ENCODE peak calls at places on chromosomes 12 and 14, in four cellular contexts. D, H, J and F are unnamed samples.
A peak's percentile ranks its signal among the peaks of the same experiment; 100 is the strongest.

GRCh38 chr14:23550827-23551265 is 719 bp downstream of the ZFHX2 start:
- DNase-seq in D (no peak), H (peak; percentile 15), J (no peak), F (peak; percentile 46)

GRCh38 chr12:114777052-114777451 is 93.1 kb upstream of the TBX3 start:
- DNase-seq in D (no peak), H (peak; percentile 24), J (no peak), F (no peak)

GRCh38 chr12:113515082-113515856 is 43.6 kb upstream of the LHX5 start:
- DNase-seq in D (no peak), H (no peak), J (no peak), F (no peak)

GRCh38 chr14:75978249-75978731 is 3.5 kb downstream of the TGFB3 start:
- DNase-seq in D (peak; percentile 38), H (no peak), J (no peak), F (no peak)

GRCh38 chr12:18139989-18140596 is 50.1 kb upstream of the RERGL start:
- DNase-seq in D (no peak), H (peak; percentile 60), J (no peak), F (no peak)

GRCh38 chr12:51377099-51377984 is 13.9 kb downstream of the GALNT6 start:
- DNase-seq in D (no peak), H (peak; percentile 51), J (no peak), F (no peak)

GRCh38 chr12:113932411-113933196 is 33.5 kb downstream of the RBM19 start:
- DNase-seq in D (no peak), H (peak; percentile 76), J (no peak), F (no peak)

GRCh38 chr12:98592825-98593322 is 612 bp upstream of the SLC25A3 start:
- DNase-seq in D (no peak), H (no peak), J (no peak), F (no peak)

GRCh38 chr12:42789808-42790760 is 200.5 kb upstream of the PRICKLE1 start:
- DNase-seq in D (no peak), H (peak; percentile 75), J (no peak), F (no peak)

GRCh38 chr14:60734465-60735242 is at the start of gene MNAT1:
- DNase-seq in D (peak; percentile 78), H (peak; percentile 91), J (peak; percentile 64), F (peak; percentile 76)

GRCh38 chr12:123267335-123267920 is 4.2 kb downstream of the CDK2AP1 start:
- DNase-seq in D (no peak), H (no peak), J (no peak), F (no peak)

GRCh38 chr14:74506408-74506807 is 12.8 kb downstream of the ISCA2 start:
- DNase-seq in D (no peak), H (no peak), J (no peak), F (no peak)

GRCh38 chr14:60087664-60088063 is 4.1 kb upstream of the PCNX4 start:
- DNase-seq in D (no peak), H (no peak), J (no peak), F (no peak)

GRCh38 chr12:122081697-122082221 is 3.2 kb downstream of the MLXIP start:
- DNase-seq in D (no peak), H (peak; percentile 92), J (no peak), F (peak; percentile 69)

GRCh38 chr14:33979613-33980276 is 28.9 kb upstream of the EGLN3 start:
- DNase-seq in D (no peak), H (no peak), J (no peak), F (no peak)

GRCh38 chr12:25023808-25024207 is 74.9 kb upstream of the BCAT1 start:
- DNase-seq in D (no peak), H (no peak), J (no peak), F (no peak)

GRCh38 chr14:57029620-57030253 is 219.5 kb upstream of the OTX2 start:
- DNase-seq in D (no peak), H (no peak), J (no peak), F (no peak)

GRCh38 chr12:102480401-102480800 is at the start of gene IGF1:
- DNase-seq in D (no peak), H (peak; percentile 82), J (no peak), F (no peak)

GRCh38 chr14:61531741-61532505 is 163.4 kb upstream of the HIF1A start:
- DNase-seq in D (peak; percentile 57), H (no peak), J (no peak), F (no peak)

GRCh38 chr14:96205994-96206392 is 1.4 kb downstream of the BDKRB2 start:
- DNase-seq in D (no peak), H (no peak), J (no peak), F (no peak)

GRCh38 chr14:92556863-92557543 is 43.4 kb downstream of the RIN3 start:
- DNase-seq in D (no peak), H (no peak), J (no peak), F (no peak)

GRCh38 chr12:10618338-10618987 is 5.1 kb upstream of the MAGOHB start:
- DNase-seq in D (no peak), H (peak; percentile 35), J (peak; percentile 74), F (no peak)

GRCh38 chr12:1517734-1518485 is 76.5 kb downstream of the FBXL14 start:
- DNase-seq in D (no peak), H (no peak), J (no peak), F (no peak)

GRCh38 chr12:70052931-70053497 is 190.2 kb upstream of the CNOT2 start:
- DNase-seq in D (peak; percentile 42), H (peak; percentile 94), J (no peak), F (peak; percentile 13)

GRCh38 chr12:62919827-62920226 is 15.1 kb downstream of the PPM1H start:
- DNase-seq in D (peak; percentile 35), H (peak; percentile 18), J (no peak), F (no peak)

GRCh38 chr12:69553626-69554248 is 31.5 kb upstream of the CCT2 start:
- DNase-seq in D (no peak), H (peak; percentile 67), J (no peak), F (peak; percentile 16)

GRCh38 chr12:131003676-131004075 is 50.0 kb downstream of the ADGRD1 start:
- DNase-seq in D (no peak), H (no peak), J (no peak), F (no peak)

GRCh38 chr12:46546634-46547273 is 174.2 kb upstream of the SLC38A2 start:
- DNase-seq in D (no peak), H (no peak), J (no peak), F (no peak)

GRCh38 chr12:1638167-1638566 is 9.1 kb downstream of the WNT5B start:
- DNase-seq in D (no peak), H (no peak), J (no peak), F (no peak)

GRCh38 chr12:104219361-104219892 is 3.8 kb downstream of the TXNRD1 start:
- DNase-seq in D (no peak), H (peak; percentile 99), J (peak; percentile 82), F (no peak)

GRCh38 chr12:80810874-80811273 is 94.2 kb downstream of the MYF5 start:
- DNase-seq in D (no peak), H (peak; percentile 10), J (no peak), F (no peak)

GRCh38 chr12:50764116-50764860 is 387 bp downstream of the ATF1 start:
- DNase-seq in D (peak; percentile 58), H (peak; percentile 49), J (no peak), F (no peak)

GRCh38 chr12:615620-616019 is 47.6 kb downstream of the NINJ2 start:
- DNase-seq in D (no peak), H (no peak), J (no peak), F (no peak)

GRCh38 chr12:96015672-96016071 is 19.5 kb upstream of the HAL start:
- DNase-seq in D (peak; percentile 32), H (peak; percentile 56), J (no peak), F (no peak)

GRCh38 chr14:100868621-100869370 is 34.7 kb downstream of the RTL1 start:
- DNase-seq in D (no peak), H (no peak), J (no peak), F (no peak)

GRCh38 chr12:15558915-15559528 is 230.2 kb downstream of the EPS8 start:
- DNase-seq in D (no peak), H (peak; percentile 65), J (no peak), F (no peak)

GRCh38 chr14:29421156-29421728 is 506.4 kb downstream of the PRKD1 start:
- DNase-seq in D (no peak), H (no peak), J (no peak), F (no peak)
- TF ChIP-seq CTCF in D (no peak), H (no peak), J (no peak), F (no peak)

GRCh38 chr12:117010693-117011451 is 88.3 kb downstream of the TESC start:
- DNase-seq in D (no peak), H (no peak), J (no peak), F (no peak)
- H3K27ac ChIP-seq in D (no peak overlapping the region), H (no peak overlapping the region), J (no peak overlapping the region), F (no peak overlapping the region)

DNA sequence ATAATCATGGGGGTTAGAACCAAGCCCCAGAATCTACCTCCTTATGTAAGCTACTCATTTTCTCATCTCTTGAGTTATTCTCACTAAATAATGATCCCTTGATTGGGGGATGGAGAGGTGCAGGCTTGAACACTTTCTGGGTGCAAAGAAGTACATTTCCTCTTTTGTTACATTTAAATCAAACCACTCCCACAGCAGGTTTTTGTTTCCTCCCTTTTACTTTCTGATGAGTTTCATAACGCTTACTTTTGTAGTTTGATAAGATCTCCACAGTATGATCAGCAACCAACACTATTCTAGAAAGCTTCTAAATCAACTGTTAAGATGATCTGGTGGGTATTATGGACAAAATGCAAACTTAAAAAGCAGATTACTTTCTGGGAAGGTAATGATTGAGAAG is 20.5 kb downstream of the VCPKMT start:
- DNase-seq in D (no peak), H (no peak), J (no peak), F (no peak)
- H3K4me3 ChIP-seq in D (no peak overlapping the region), H (no peak overlapping the region), J (no peak overlapping the region), F (no peak overlapping the region)

DNA sequence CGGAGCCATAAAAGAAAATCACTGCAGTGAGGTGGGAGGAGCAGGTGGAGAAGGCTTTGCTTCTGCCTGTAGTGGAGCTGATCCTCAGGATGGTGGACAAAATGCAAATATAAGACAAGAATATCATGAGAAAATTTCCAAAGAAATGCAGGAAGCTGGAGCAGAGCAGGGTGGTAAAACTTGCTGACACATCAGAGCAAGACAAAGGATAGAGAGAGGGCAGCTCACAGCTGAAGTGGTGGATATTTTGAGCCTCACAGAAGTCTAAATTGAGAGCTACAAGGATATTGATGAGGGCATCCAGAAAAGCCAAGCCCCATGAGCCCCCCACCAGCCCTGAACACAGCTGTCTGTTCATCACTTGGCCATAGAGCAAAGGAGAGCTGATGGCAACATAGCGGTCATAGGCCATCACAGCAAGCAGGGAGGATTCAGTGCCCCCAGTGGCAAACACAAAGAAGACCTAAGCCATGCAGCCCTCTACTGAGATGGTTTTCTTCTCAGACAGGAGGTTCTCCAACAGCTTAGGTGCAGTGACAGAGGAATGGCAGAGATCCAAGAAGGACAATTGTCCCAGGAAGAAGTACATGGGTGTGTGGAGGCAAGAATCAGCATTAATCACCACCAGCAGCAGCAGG is 30.0 kb upstream of the ANP32D start:
- DNase-seq in D (no peak), H (no peak), J (no peak), F (no peak)
- TF ChIP-seq CTCF in D (no peak), H (peak; percentile 4), J (peak; percentile 30), F (no peak)

DNA sequence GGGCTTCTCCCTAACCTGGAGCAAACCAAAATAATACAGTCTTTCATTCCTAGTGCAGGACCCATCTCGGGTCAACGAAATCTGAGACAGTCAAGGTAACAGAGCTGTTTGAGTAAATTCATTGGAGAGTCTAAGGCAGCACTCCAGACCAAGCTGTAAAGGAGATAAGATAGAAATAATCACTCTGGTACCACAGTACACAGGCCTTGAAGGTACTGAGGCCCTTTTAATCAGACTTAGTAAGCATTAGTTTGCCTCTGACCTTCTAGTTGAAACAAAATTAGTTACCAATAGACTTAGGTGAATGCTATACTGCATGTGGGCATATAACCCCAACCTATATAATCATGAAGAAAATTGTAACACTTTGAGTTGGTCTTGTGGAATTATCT is 54.4 kb upstream of the BICD1 start:
- DNase-seq in D (no peak), H (no peak), J (no peak), F (no peak)
- H3K27ac ChIP-seq in D (no peak overlapping the region), H (peak overlapping the region; percentile 88), J (peak overlapping the region; percentile 57), F (no peak overlapping the region)

GRCh38 chr12:49750027-49750977 is 8.9 kb downstream of the TMBIM6 start:
- DNase-seq in D (no peak), H (peak; percentile 76), J (no peak), F (no peak)
- H3K4me3 ChIP-seq in D (no peak overlapping the region), H (no peak overlapping the region), J (no peak overlapping the region), F (no peak overlapping the region)